ENCODE peak calls at places on chromosome 9, in four cellular contexts. J is prostate gland, X is HCT116, S is aorta. L is an unnamed sample. For H3K4me1, the result is how much of the 10 kb centered on the place peaks cover.

GRCh38 chr9:110198357-110198756 is 9.6 kb downstream of the C9orf152 start:
- DNase-seq in J (no peak), X (no peak), S (no peak), L (no peak)

GRCh38 chr9:102518324-102518723 is 476.8 kb upstream of the CYLC2 start:
- DNase-seq in J (no peak), X (no peak), S (no peak), L (no peak)

GRCh38 chr9:131546336-131547084 is 1.2 kb downstream of the PRRT1B start:
- DNase-seq in J (peak), X (no peak), S (no peak), L (no peak)

GRCh38 chr9:89022902-89023301 is 31.6 kb downstream of the S1PR3 start:
- DNase-seq in J (no peak), X (no peak), S (no peak), L (peak)

GRCh38 chr9:125994066-125994943 is 247.1 kb downstream of the PBX3 start:
- DNase-seq in J (no peak), X (no peak), S (peak), L (peak)

GRCh38 chr9:86046930-86047341 is 52.4 kb downstream of the GOLM1 start:
- DNase-seq in J (no peak), X (no peak), S (no peak), L (no peak)

GRCh38 chr9:105711867-105712266 is 17.5 kb downstream of the TMEM38B start:
- DNase-seq in J (no peak), X (no peak), S (no peak), L (peak)

GRCh38 chr9:83669067-83669466 is 38.7 kb downstream of the UBQLN1 start:
- DNase-seq in J (no peak), X (no peak), S (no peak), L (no peak)

GRCh38 chr9:14066815-14067214 is 247.1 kb downstream of the NFIB start:
- DNase-seq in J (no peak), X (no peak), S (no peak), L (no peak)

GRCh38 chr9:113150670-113151591 is at the start of gene SLC31A2:
- DNase-seq in J (peak), X (peak), S (peak), L (peak)

GRCh38 chr9:134064711-134065110 is 3.1 kb downstream of the BRD3 start:
- DNase-seq in J (no peak), X (no peak), S (no peak), L (no peak)

GRCh38 chr9:133127340-133127981 is 6.4 kb upstream of the RALGDS start:
- DNase-seq in J (peak), X (peak), S (no peak), L (peak)

GRCh38 chr9:107738789-107739188 is 249.2 kb upstream of the KLF4 start:
- DNase-seq in J (no peak), X (no peak), S (no peak), L (no peak)

GRCh38 chr9:133973791-133974630 is 18.1 kb downstream of the VAV2 start:
- DNase-seq in J (no peak), X (no peak), S (peak), L (peak)

GRCh38 chr9:35538361-35539234 is 48.7 kb downstream of the RUSC2 start:
- DNase-seq in J (no peak), X (no peak), S (peak), L (peak)

GRCh38 chr9:20492772-20493171 is 129.5 kb downstream of the MLLT3 start:
- DNase-seq in J (no peak), X (no peak), S (no peak), L (no peak)

GRCh38 chr9:88733651-88734470 is 198.9 kb downstream of the NXNL2 start:
- DNase-seq in J (no peak), X (no peak), S (peak), L (peak)

GRCh38 chr9:2299156-2299842 is 284.2 kb downstream of the SMARCA2 start:
- DNase-seq in J (peak), X (no peak), S (no peak), L (no peak)

GRCh38 chr9:70954607-70955143 is 166.7 kb downstream of the TRPM3 start:
- DNase-seq in J (no peak), X (no peak), S (no peak), L (no peak)

GRCh38 chr9:70950270-70950669 is 171.2 kb downstream of the TRPM3 start:
- DNase-seq in J (no peak), X (no peak), S (no peak), L (no peak)

GRCh38 chr9:70954126-70954525 is 167.3 kb downstream of the TRPM3 start:
- DNase-seq in J (no peak), X (peak), S (no peak), L (no peak)

GRCh38 chr9:70949239-70949638 is 172.2 kb downstream of the TRPM3 start:
- DNase-seq in J (no peak), X (no peak), S (no peak), L (no peak)

GRCh38 chr9:70952131-70952727 is 169.2 kb downstream of the TRPM3 start:
- DNase-seq in J (no peak), X (no peak), S (no peak), L (no peak)
- H3K4me1 ChIP-seq in J (under half), X (under half), S (under half), L (under half)

GRCh38 chr9:81685763-81686613 is 3.4 kb downstream of the TLE1 start:
- DNase-seq in J (peak), X (no peak), S (no peak), L (no peak)

GRCh38 chr9:81689343-81690175 is at the start of gene TLE1:
- DNase-seq in J (peak), X (peak), S (peak), L (peak)

GRCh38 chr9:81683704-81684103 is 5.6 kb downstream of the TLE1 start:
- DNase-seq in J (no peak), X (no peak), S (no peak), L (no peak)

GRCh38 chr9:81687521-81688261 is 1.7 kb downstream of the TLE1 start:
- DNase-seq in J (peak), X (no peak), S (peak), L (peak)

DNA sequence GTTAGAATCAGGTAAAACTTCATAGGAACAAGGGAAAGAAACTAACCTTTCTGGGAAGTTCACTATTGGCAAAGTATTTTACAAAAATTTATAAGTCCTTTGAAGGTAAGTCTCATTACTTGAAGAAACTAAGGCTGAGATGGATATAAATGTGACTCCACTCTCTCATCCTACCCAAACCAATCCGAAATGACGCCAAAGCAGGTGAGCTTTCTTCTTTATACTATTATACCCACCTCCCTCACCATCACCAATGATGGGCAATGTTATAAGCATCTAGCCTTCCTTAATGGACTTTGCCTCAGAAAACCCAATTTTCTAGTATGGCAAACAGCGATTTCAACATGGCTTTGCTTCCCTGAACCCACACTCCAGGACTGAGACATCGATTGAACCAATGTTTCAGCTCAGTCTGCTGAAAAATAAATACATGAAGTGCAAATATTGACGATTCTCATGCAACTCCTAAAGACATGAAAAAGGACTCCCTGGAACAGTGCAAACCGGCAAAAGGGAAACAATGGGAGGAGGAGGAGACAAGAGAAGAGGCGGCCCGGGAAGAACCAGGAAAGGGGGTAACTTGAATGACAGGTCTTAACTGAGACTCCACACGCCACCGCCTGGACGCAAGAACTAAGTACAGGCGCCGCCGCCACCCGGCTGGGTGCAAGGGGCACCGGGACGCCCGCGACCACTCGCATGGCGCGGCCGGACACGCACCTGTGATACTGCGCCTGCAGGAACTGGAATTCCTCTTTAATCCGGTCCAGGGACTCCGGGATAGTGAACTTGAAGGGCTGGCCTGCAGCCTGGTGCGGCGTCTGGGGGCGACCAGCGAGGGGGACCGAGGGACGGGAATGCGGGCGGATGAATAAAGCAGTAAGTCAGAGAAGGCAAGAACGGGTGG is 2.5 kb downstream of the TLE1 start:
- DNase-seq in J (peak), X (peak), S (peak), L (peak)
- H3K27ac ChIP-seq in J (peak), X (no peak), S (peak), L (peak)

DNA sequence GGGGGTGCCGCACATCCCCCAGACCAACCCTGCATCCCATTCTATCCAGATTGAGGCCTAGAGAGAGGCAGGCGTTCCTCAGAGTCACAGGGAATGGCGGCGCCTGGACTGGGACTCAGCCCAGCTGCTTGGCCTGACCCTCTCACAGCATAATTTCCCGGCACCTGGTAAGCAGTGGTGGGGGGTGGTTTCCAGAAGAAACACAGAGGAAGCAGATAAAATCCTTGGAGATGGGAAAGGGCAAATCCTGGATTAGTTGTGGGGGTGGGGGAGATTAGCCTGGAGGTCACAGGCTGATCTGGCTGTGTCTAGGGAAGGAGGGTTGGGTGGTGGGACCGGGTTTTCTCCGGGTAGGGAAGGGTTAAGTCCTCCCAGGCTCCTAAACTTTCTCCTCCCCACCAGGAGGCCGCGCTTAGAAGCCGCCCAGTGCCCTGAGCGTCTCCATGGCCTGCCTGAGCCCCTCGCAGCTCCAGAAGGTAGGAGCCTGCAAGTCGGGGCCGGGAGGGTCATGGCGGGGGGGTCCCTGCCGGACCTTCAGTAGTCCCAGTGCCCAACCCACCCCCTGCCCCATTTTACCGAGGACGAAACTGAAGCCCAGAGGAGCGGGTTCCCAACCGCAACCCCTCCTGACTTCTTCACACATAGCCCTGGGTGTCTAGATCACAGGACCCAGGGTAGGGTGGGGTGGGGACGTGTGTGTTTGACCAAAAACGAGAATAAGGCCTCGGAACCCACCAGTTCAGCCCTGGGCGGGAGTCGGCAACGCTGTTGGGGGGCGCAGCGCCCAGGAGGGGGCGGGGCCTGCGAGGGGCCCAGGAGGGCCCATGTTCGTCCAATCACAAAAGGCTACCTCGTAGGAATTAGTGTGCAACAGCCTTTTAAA is 1.3 kb downstream of the PHYHD1 start:
- DNase-seq in J (peak), X (no peak), S (peak), L (peak)
- H3K4me1 ChIP-seq in J (under half), X (under half), S (under half), L (under half)

GRCh38 chr9:116716441-116716840 is 29.3 kb downstream of the TRIM32 start:
- DNase-seq in J (no peak), X (no peak), S (no peak), L (no peak)
- H3K27ac ChIP-seq in J (no peak), X (no peak), S (no peak), L (no peak)

GRCh38 chr9:26945591-26945990 is 1.5 kb downstream of the PLAA start:
- DNase-seq in J (no peak), X (no peak), S (no peak), L (no peak)

GRCh38 chr9:26939934-26940711 is 6.9 kb downstream of the PLAA start:
- DNase-seq in J (no peak), X (no peak), S (no peak), L (no peak)

GRCh38 chr9:26937816-26938371 is 9.1 kb downstream of the PLAA start:
- DNase-seq in J (no peak), X (no peak), S (no peak), L (no peak)

GRCh38 chr9:26935847-26936246 is 11.2 kb downstream of the PLAA start:
- DNase-seq in J (no peak), X (no peak), S (no peak), L (no peak)

DNA sequence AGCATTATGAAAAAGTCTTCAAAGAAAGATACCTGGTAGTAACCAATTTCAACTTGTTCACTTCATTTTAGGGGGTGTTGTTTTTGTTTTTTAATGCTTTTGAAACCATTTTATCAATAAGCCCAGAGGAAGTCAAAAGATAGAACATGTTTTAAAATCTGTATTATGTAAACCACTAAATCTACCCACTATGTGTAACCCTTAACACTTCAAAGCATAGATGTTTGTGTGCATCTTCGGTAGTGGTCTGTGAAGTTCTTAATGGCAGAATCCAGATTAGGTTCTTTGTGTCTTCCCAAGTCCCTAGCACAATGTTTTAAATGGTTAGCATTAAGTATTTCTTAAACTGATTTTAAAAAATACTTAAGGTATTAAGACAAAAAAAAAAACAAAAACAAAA is 6.3 kb downstream of the PLAA start:
- DNase-seq in J (no peak), X (no peak), S (no peak), L (no peak)
- H3K4me1 ChIP-seq in J (under half), X (under half), S (under half), L (under half)

L was measured in right cardiac atrium.